ENCODE peak calls at places on chromosomes 13 and 19, in seven cellular contexts. One of them, this sample, is unnamed. For H3K36me3, the result is how much of the 10 kb centered on the place peaks cover.

GRCh38 chr19:33904681-33905080 is 108.0 kb downstream of the KCTD15 start:
- DNase-seq in pancreas: peak
- DNase-seq in CD8-positive, alpha-beta T cell: no peak
- DNase-seq in psoas muscle: peak
- DNase-seq in GM06990: no peak
- DNase-seq in cardiac muscle cell: peak
- DNase-seq in IMR-90: no peak
- DNase-seq in this sample: peak

GRCh38 chr13:39036212-39036611 is 1.7 kb downstream of the PROSER1 start:
- DNase-seq in IMR-90: peak
- DNase-seq in cardiac muscle cell: peak
- DNase-seq in pancreas: no peak
- DNase-seq in psoas muscle: no peak
- DNase-seq in CD8-positive, alpha-beta T cell: no peak
- DNase-seq in GM06990: no peak
- DNase-seq in this sample: peak

GRCh38 chr13:80359459-80360297 is 18.8 kb upstream of the SPRY2 start:
- DNase-seq in CD8-positive, alpha-beta T cell: no peak
- DNase-seq in cardiac muscle cell: peak
- DNase-seq in GM06990: no peak
- DNase-seq in IMR-90: no peak
- DNase-seq in pancreas: no peak
- DNase-seq in psoas muscle: no peak
- DNase-seq in this sample: no peak

GRCh38 chr13:20303636-20304035 is 71.5 kb upstream of the GJB6 start:
- DNase-seq in cardiac muscle cell: no peak
- DNase-seq in pancreas: no peak
- DNase-seq in GM06990: no peak
- DNase-seq in IMR-90: no peak
- DNase-seq in psoas muscle: no peak
- DNase-seq in CD8-positive, alpha-beta T cell: no peak
- DNase-seq in this sample: peak

GRCh38 chr13:98216135-98216565 is 39.1 kb upstream of the RNF113B start:
- DNase-seq in pancreas: peak
- DNase-seq in psoas muscle: peak
- DNase-seq in GM06990: no peak
- DNase-seq in cardiac muscle cell: peak
- DNase-seq in CD8-positive, alpha-beta T cell: no peak
- DNase-seq in IMR-90: peak
- DNase-seq in this sample: peak

GRCh38 chr13:108220042-108220441 is 1.9 kb downstream of the ABHD13 start:
- DNase-seq in CD8-positive, alpha-beta T cell: no peak
- DNase-seq in GM06990: no peak
- DNase-seq in cardiac muscle cell: no peak
- DNase-seq in pancreas: peak
- DNase-seq in IMR-90: no peak
- DNase-seq in psoas muscle: no peak
- DNase-seq in this sample: peak

GRCh38 chr13:26811636-26812035 is 51.0 kb upstream of the GPR12 start:
- DNase-seq in GM06990: no peak
- DNase-seq in pancreas: no peak
- DNase-seq in IMR-90: no peak
- DNase-seq in psoas muscle: no peak
- DNase-seq in cardiac muscle cell: no peak
- DNase-seq in CD8-positive, alpha-beta T cell: no peak
- DNase-seq in this sample: no peak

GRCh38 chr13:99218969-99219368 is 18.3 kb downstream of the UBAC2 start:
- DNase-seq in GM06990: no peak
- DNase-seq in CD8-positive, alpha-beta T cell: peak
- DNase-seq in cardiac muscle cell: no peak
- DNase-seq in pancreas: no peak
- DNase-seq in psoas muscle: no peak
- DNase-seq in IMR-90: no peak
- DNase-seq in this sample: no peak

GRCh38 chr13:94548382-94549240 is 47.3 kb downstream of the TGDS start:
- DNase-seq in IMR-90: peak
- DNase-seq in pancreas: peak
- DNase-seq in CD8-positive, alpha-beta T cell: no peak
- DNase-seq in GM06990: no peak
- DNase-seq in psoas muscle: no peak
- DNase-seq in cardiac muscle cell: peak
- DNase-seq in this sample: peak

GRCh38 chr13:36736119-36736726 is 62.4 kb downstream of the SERTM1 start:
- DNase-seq in psoas muscle: no peak
- DNase-seq in cardiac muscle cell: peak
- DNase-seq in pancreas: peak
- DNase-seq in IMR-90: peak
- DNase-seq in CD8-positive, alpha-beta T cell: no peak
- DNase-seq in GM06990: no peak
- DNase-seq in this sample: peak

GRCh38 chr19:44755219-44755618 is 6.7 kb downstream of the BCL3 start:
- DNase-seq in GM06990: no peak
- DNase-seq in psoas muscle: no peak
- DNase-seq in CD8-positive, alpha-beta T cell: no peak
- DNase-seq in pancreas: no peak
- DNase-seq in IMR-90: no peak
- DNase-seq in cardiac muscle cell: no peak
- DNase-seq in this sample: no peak

GRCh38 chr19:681029-681626 is 4.9 kb downstream of the FSTL3 start:
- DNase-seq in pancreas: peak
- DNase-seq in GM06990: peak
- DNase-seq in cardiac muscle cell: no peak
- DNase-seq in psoas muscle: no peak
- DNase-seq in CD8-positive, alpha-beta T cell: no peak
- DNase-seq in IMR-90: no peak
- DNase-seq in this sample: no peak

GRCh38 chr13:97448503-97449251 is 14.7 kb downstream of the RAP2A start:
- DNase-seq in CD8-positive, alpha-beta T cell: no peak
- DNase-seq in pancreas: no peak
- DNase-seq in IMR-90: no peak
- DNase-seq in psoas muscle: no peak
- DNase-seq in GM06990: no peak
- DNase-seq in cardiac muscle cell: no peak
- DNase-seq in this sample: no peak

GRCh38 chr13:31060655-31061054 is 101.0 kb downstream of the HSPH1 start:
- DNase-seq in cardiac muscle cell: no peak
- DNase-seq in CD8-positive, alpha-beta T cell: no peak
- DNase-seq in IMR-90: no peak
- DNase-seq in GM06990: no peak
- DNase-seq in pancreas: no peak
- DNase-seq in psoas muscle: no peak
- DNase-seq in this sample: no peak

GRCh38 chr19:33294058-33294798 is 8.1 kb downstream of the CEBPA start:
- DNase-seq in pancreas: no peak
- DNase-seq in CD8-positive, alpha-beta T cell: no peak
- DNase-seq in IMR-90: no peak
- DNase-seq in cardiac muscle cell: no peak
- DNase-seq in psoas muscle: no peak
- DNase-seq in GM06990: no peak
- DNase-seq in this sample: no peak

GRCh38 chr19:52176574-52176973 is 5.2 kb upstream of the ZNF836 start:
- DNase-seq in GM06990: no peak
- DNase-seq in psoas muscle: no peak
- DNase-seq in CD8-positive, alpha-beta T cell: no peak
- DNase-seq in pancreas: no peak
- DNase-seq in IMR-90: no peak
- DNase-seq in cardiac muscle cell: no peak
- DNase-seq in this sample: no peak

GRCh38 chr13:62931901-62932883 is 1516.5 kb upstream of the PCDH20 start:
- DNase-seq in cardiac muscle cell: no peak
- DNase-seq in IMR-90: peak
- DNase-seq in GM06990: no peak
- DNase-seq in psoas muscle: no peak
- DNase-seq in pancreas: no peak
- DNase-seq in CD8-positive, alpha-beta T cell: no peak
- DNase-seq in this sample: no peak

GRCh38 chr19:4064551-4065260 is 2.0 kb downstream of the ZBTB7A start:
- DNase-seq in IMR-90: no peak
- DNase-seq in GM06990: no peak
- DNase-seq in CD8-positive, alpha-beta T cell: peak
- DNase-seq in pancreas: peak
- DNase-seq in cardiac muscle cell: peak
- DNase-seq in psoas muscle: peak
- DNase-seq in this sample: no peak

GRCh38 chr13:75872970-75873369 is 236.8 kb downstream of the LMO7 start:
- DNase-seq in cardiac muscle cell: no peak
- DNase-seq in IMR-90: no peak
- DNase-seq in GM06990: no peak
- DNase-seq in CD8-positive, alpha-beta T cell: no peak
- DNase-seq in psoas muscle: no peak
- DNase-seq in pancreas: no peak
- DNase-seq in this sample: no peak

GRCh38 chr13:66933994-66934393 is 296.1 kb downstream of the PCDH9 start:
- DNase-seq in GM06990: no peak
- DNase-seq in CD8-positive, alpha-beta T cell: no peak
- DNase-seq in cardiac muscle cell: no peak
- DNase-seq in psoas muscle: no peak
- DNase-seq in pancreas: no peak
- DNase-seq in IMR-90: peak
- DNase-seq in this sample: peak

DNA sequence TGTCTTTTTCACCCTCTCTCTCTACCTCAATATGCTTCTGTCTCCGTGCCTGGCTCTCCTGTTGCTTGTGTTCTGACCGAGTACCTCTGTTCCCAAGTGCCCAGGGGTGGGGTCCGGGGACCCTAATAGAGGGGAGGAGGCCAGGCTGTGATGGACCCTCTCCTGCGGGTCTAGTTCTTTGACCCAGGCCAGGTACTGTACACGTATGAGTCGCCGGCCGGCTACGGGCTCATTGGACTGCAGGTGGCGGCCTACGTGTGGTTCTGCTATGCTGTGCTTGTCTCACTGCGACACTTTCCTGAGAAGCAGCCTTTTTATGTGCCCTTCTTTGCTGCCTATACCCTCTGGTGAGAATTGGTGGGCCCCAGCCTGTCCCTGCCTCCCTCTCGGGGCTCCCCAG is 4.4 kb downstream of the TMEM145 start:
- DNase-seq in IMR-90: no peak
- DNase-seq in psoas muscle: no peak
- DNase-seq in cardiac muscle cell: no peak
- DNase-seq in CD8-positive, alpha-beta T cell: no peak
- DNase-seq in pancreas: no peak
- DNase-seq in GM06990: no peak
- DNase-seq in this sample: no peak
- TF ChIP-seq CTCF in IMR-90: no peak
- TF ChIP-seq CTCF in psoas muscle: no peak
- TF ChIP-seq CTCF in cardiac muscle cell: no peak
- TF ChIP-seq CTCF in CD8-positive, alpha-beta T cell: no peak
- TF ChIP-seq CTCF in pancreas: no peak
- TF ChIP-seq CTCF in GM06990: no peak
- TF ChIP-seq CTCF in this sample: no peak

DNA sequence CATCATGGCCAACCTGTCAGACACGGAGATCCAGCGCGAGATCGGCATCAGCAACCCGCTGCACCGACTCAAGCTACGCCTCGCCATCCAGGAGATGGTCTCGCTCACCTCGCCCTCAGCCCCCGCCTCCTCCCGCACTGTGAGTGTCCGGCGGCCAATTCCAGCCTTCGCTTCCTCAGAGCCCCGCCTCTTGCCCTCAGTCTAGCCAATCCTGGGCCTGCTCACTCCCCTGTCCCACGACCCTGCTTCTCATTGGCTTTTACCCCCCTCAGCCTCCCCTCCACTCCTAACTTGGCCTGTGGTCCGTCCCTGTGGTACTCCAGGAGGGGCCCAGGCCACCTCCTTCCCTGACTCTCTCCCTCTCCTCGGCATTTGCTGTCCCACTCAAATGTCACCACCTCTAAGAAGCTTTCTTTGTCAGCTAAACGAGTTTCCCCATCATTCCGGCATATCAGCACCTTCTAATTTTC is 12.3 kb downstream of the HRC start:
- DNase-seq in GM06990: peak
- DNase-seq in pancreas: peak
- DNase-seq in psoas muscle: peak
- DNase-seq in IMR-90: peak
- DNase-seq in CD8-positive, alpha-beta T cell: peak
- DNase-seq in cardiac muscle cell: peak
- DNase-seq in this sample: peak
- H3K4me3 ChIP-seq in GM06990: peak
- H3K4me3 ChIP-seq in pancreas: peak
- H3K4me3 ChIP-seq in psoas muscle: peak
- H3K4me3 ChIP-seq in IMR-90: peak
- H3K4me3 ChIP-seq in CD8-positive, alpha-beta T cell: peak
- H3K4me3 ChIP-seq in cardiac muscle cell: peak
- H3K4me3 ChIP-seq in this sample: peak

GRCh38 chr13:46142692-46143238 is 37.9 kb upstream of the CPB2 start:
- DNase-seq in GM06990: no peak
- DNase-seq in pancreas: no peak
- DNase-seq in CD8-positive, alpha-beta T cell: no peak
- DNase-seq in IMR-90: no peak
- DNase-seq in psoas muscle: no peak
- DNase-seq in cardiac muscle cell: no peak
- DNase-seq in this sample: no peak
- H3K36me3 ChIP-seq in GM06990: under half
- H3K36me3 ChIP-seq in pancreas: under half
- H3K36me3 ChIP-seq in CD8-positive, alpha-beta T cell: half or more
- H3K36me3 ChIP-seq in IMR-90: under half
- H3K36me3 ChIP-seq in psoas muscle: under half
- H3K36me3 ChIP-seq in cardiac muscle cell: under half
- H3K36me3 ChIP-seq in this sample: under half

GRCh38 chr19:35773020-35773809 is 2.1 kb upstream of the ARHGAP33 start:
- DNase-seq in GM06990: no peak
- DNase-seq in CD8-positive, alpha-beta T cell: no peak
- DNase-seq in pancreas: no peak
- DNase-seq in cardiac muscle cell: no peak
- DNase-seq in IMR-90: peak
- DNase-seq in psoas muscle: no peak
- DNase-seq in this sample: peak
- TF ChIP-seq CTCF in GM06990: no peak
- TF ChIP-seq CTCF in CD8-positive, alpha-beta T cell: no peak
- TF ChIP-seq CTCF in pancreas: no peak
- TF ChIP-seq CTCF in cardiac muscle cell: no peak
- TF ChIP-seq CTCF in IMR-90: no peak
- TF ChIP-seq CTCF in psoas muscle: no peak
- TF ChIP-seq CTCF in this sample: no peak

GRCh38 chr13:46472384-46472783 is 80.6 kb upstream of the LRCH1 start:
- DNase-seq in CD8-positive, alpha-beta T cell: no peak
- DNase-seq in pancreas: no peak
- DNase-seq in GM06990: no peak
- DNase-seq in cardiac muscle cell: no peak
- DNase-seq in IMR-90: no peak
- DNase-seq in psoas muscle: no peak
- DNase-seq in this sample: no peak
- H3K4me3 ChIP-seq in CD8-positive, alpha-beta T cell: no peak
- H3K4me3 ChIP-seq in pancreas: no peak
- H3K4me3 ChIP-seq in GM06990: no peak
- H3K4me3 ChIP-seq in cardiac muscle cell: no peak
- H3K4me3 ChIP-seq in IMR-90: no peak
- H3K4me3 ChIP-seq in psoas muscle: no peak
- H3K4me3 ChIP-seq in this sample: no peak